ENCODE peak calls at places on chromosomes 1 and 21, in eight cellular contexts. Y, O, U, Z, W, D, S and T are unnamed samples.

GRCh38 chr21:46474365-46474764 is 15.7 kb downstream of the DIP2A start:
- DNase-seq in Y (no peak), O (no peak), U (no peak), Z (no peak), W (no peak), D (no peak), S (no peak), T (no peak)

GRCh38 chr1:21937034-21937371 is at the start of gene HSPG2:
- DNase-seq in Y (no peak), O (no peak), U (no peak), Z (no peak), W (no peak), D (no peak), S (no peak), T (no peak)

GRCh38 chr1:41918450-41919043 is at the start of gene HIVEP3:
- DNase-seq in Y (no peak), O (no peak), U (no peak), Z (no peak), W (peak), D (no peak), S (no peak), T (peak)

GRCh38 chr1:214341918-214342317 is 61.0 kb downstream of the SMYD2 start:
- DNase-seq in Y (no peak), O (no peak), U (no peak), Z (no peak), W (no peak), D (no peak), S (no peak), T (no peak)

GRCh38 chr1:60924964-60925798 is 157.2 kb upstream of the NFIA start:
- DNase-seq in Y (no peak), O (no peak), U (no peak), Z (peak), W (no peak), D (no peak), S (no peak), T (no peak)

GRCh38 chr1:67646145-67647035 is 38.6 kb upstream of the GADD45A start:
- DNase-seq in Y (no peak), O (peak), U (no peak), Z (peak), W (peak), D (peak), S (peak), T (no peak)

GRCh38 chr1:240806201-240806745 is 194.3 kb upstream of the GREM2 start:
- DNase-seq in Y (no peak), O (no peak), U (no peak), Z (no peak), W (no peak), D (no peak), S (peak), T (peak)

GRCh38 chr1:30744060-30744756 is 13.4 kb downstream of the LAPTM5 start:
- DNase-seq in Y (no peak), O (no peak), U (no peak), Z (no peak), W (no peak), D (no peak), S (peak), T (no peak)

GRCh38 chr1:33126411-33127000 is 45.6 kb downstream of the AZIN2 start:
- DNase-seq in Y (no peak), O (no peak), U (no peak), Z (no peak), W (no peak), D (no peak), S (no peak), T (no peak)

GRCh38 chr1:41908288-41908895 is 10.3 kb downstream of the HIVEP3 start:
- DNase-seq in Y (no peak), O (no peak), U (no peak), Z (no peak), W (no peak), D (no peak), S (no peak), T (no peak)

GRCh38 chr21:44780767-44781459 is 20.7 kb downstream of the UBE2G2 start:
- DNase-seq in Y (no peak), O (no peak), U (no peak), Z (no peak), W (no peak), D (no peak), S (no peak), T (no peak)

GRCh38 chr21:41367598-41368360 is 6.0 kb downstream of the MX2 start:
- DNase-seq in Y (no peak), O (no peak), U (no peak), Z (no peak), W (no peak), D (no peak), S (no peak), T (no peak)

GRCh38 chr1:114310771-114311251 is 157.1 kb upstream of the SYT6 start:
- DNase-seq in Y (no peak), O (peak), U (no peak), Z (no peak), W (no peak), D (peak), S (peak), T (no peak)

GRCh38 chr1:160971618-160972056 is 17.0 kb upstream of the ITLN2 start:
- DNase-seq in Y (no peak), O (no peak), U (no peak), Z (peak), W (no peak), D (no peak), S (no peak), T (no peak)

GRCh38 chr1:230073371-230074035 is 6.5 kb downstream of the GALNT2 start:
- DNase-seq in Y (no peak), O (no peak), U (no peak), Z (peak), W (peak), D (no peak), S (peak), T (peak)

GRCh38 chr1:208535518-208535917 is 291.3 kb upstream of the PLXNA2 start:
- DNase-seq in Y (no peak), O (no peak), U (no peak), Z (no peak), W (no peak), D (no peak), S (no peak), T (no peak)

GRCh38 chr21:40422851-40423635 is 423.9 kb downstream of the DSCAM start:
- DNase-seq in Y (no peak), O (no peak), U (no peak), Z (no peak), W (peak), D (no peak), S (no peak), T (no peak)

GRCh38 chr1:99869723-99870122 is 19.6 kb downstream of the AGL start:
- DNase-seq in Y (no peak), O (no peak), U (no peak), Z (no peak), W (no peak), D (no peak), S (no peak), T (no peak)

GRCh38 chr1:91282695-91283420 is 121.8 kb downstream of the HFM1 start:
- DNase-seq in Y (peak), O (peak), U (peak), Z (peak), W (peak), D (peak), S (peak), T (peak)

GRCh38 chr21:39051561-39051949 is 131.7 kb downstream of the PSMG1 start:
- DNase-seq in Y (no peak), O (no peak), U (no peak), Z (no peak), W (no peak), D (no peak), S (peak), T (no peak)

GRCh38 chr1:113934511-113935055 is 5.5 kb downstream of the HIPK1 start:
- DNase-seq in Y (no peak), O (no peak), U (no peak), Z (no peak), W (no peak), D (no peak), S (no peak), T (no peak)

GRCh38 chr1:59595774-59596173 is 219.0 kb upstream of the HOOK1 start:
- DNase-seq in Y (no peak), O (no peak), U (no peak), Z (no peak), W (no peak), D (no peak), S (peak), T (no peak)

GRCh38 chr1:240107058-240107684 is 15.5 kb downstream of the FMN2 start:
- DNase-seq in Y (no peak), O (no peak), U (no peak), Z (no peak), W (no peak), D (no peak), S (peak), T (no peak)

GRCh38 chr1:205943245-205943644 is at the start of gene SLC26A9:
- DNase-seq in Y (no peak), O (no peak), U (peak), Z (no peak), W (no peak), D (no peak), S (no peak), T (no peak)

GRCh38 chr1:91556556-91556955 is 55.9 kb downstream of the CDC7 start:
- DNase-seq in Y (no peak), O (no peak), U (no peak), Z (no peak), W (no peak), D (no peak), S (no peak), T (no peak)

GRCh38 chr1:114607223-114607622 is 25.8 kb upstream of the BCAS2 start:
- DNase-seq in Y (no peak), O (no peak), U (no peak), Z (no peak), W (no peak), D (no peak), S (no peak), T (no peak)

GRCh38 chr1:174068000-174068399 is 45.8 kb upstream of the RC3H1 start:
- DNase-seq in Y (no peak), O (no peak), U (no peak), Z (peak), W (no peak), D (no peak), S (peak), T (no peak)

GRCh38 chr1:207389728-207390464 is 64.2 kb upstream of the CR2 start:
- DNase-seq in Y (no peak), O (no peak), U (no peak), Z (no peak), W (no peak), D (no peak), S (peak), T (no peak)

GRCh38 chr1:92291372-92291999 is 7.3 kb downstream of the GLMN start:
- DNase-seq in Y (no peak), O (no peak), U (no peak), Z (peak), W (no peak), D (no peak), S (peak), T (peak)

GRCh38 chr1:8910331-8910730 is 31.8 kb upstream of the ENO1 start:
- DNase-seq in Y (no peak), O (no peak), U (no peak), Z (no peak), W (no peak), D (no peak), S (no peak), T (no peak)

GRCh38 chr1:230979389-230979716 is 459 bp downstream of the ARV1 start:
- DNase-seq in Y (no peak), O (no peak), U (no peak), Z (no peak), W (no peak), D (no peak), S (no peak), T (no peak)

GRCh38 chr1:156191292-156191954 is 2.5 kb upstream of the SLC25A44 start:
- DNase-seq in Y (no peak), O (no peak), U (no peak), Z (no peak), W (no peak), D (no peak), S (no peak), T (no peak)

GRCh38 chr1:156194300-156194652 is 372 bp downstream of the SLC25A44 start:
- DNase-seq in Y (no peak), O (no peak), U (no peak), Z (no peak), W (no peak), D (no peak), S (peak), T (no peak)

GRCh38 chr1:156193208-156193487 is 756 bp upstream of the SLC25A44 start:
- DNase-seq in Y (no peak), O (no peak), U (no peak), Z (no peak), W (no peak), D (no peak), S (no peak), T (no peak)

GRCh38 chr1:156195853-156196252 is 1.9 kb downstream of the SLC25A44 start:
- DNase-seq in Y (no peak), O (no peak), U (no peak), Z (no peak), W (no peak), D (no peak), S (no peak), T (no peak)

DNA sequence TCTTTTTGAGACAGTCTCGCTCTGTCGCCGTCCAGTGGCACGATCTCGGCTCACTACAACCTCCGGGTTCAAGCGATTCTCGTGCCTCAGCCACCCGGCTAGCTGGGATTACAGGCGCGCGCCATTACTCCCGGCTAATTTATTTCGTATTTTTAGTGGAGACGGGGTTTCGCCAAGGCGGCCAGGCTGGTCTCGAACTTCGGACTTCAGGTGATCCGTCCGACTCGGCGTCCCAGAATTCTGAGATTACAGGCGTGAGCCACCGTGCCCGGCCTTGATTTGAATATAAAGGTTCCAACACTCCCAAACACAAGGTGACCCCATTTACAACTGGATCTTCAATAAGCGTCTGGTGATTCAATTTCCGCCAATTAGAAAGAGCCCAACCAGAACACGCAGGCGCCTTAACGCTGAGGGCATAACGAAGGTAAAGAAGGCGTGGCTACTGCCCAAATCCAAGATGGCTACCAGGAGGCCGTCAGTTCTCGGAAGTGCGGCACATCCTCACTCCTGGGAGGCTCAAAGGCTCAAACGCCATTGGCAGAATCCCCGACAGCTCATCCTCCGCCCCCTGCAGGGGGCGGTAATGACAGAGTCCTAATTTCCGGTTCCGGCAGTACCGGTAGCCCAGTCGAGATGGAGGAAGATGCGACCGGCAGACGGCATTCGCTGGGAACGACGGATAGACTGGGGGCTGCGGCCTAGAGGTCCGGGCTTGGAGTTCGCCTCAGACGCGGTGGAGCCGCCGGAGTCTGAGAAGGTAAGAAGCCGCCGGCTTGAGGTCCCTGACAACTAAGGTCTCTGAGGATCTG is at the start of gene SLC25A44:
- DNase-seq in Y (peak), O (peak), U (peak), Z (peak), W (peak), D (peak), S (peak), T (peak)
- TF ChIP-seq POLR2A in Y (no peak), O (peak), U (no peak), Z (peak), W (peak), D (peak), S (peak), T (peak)

GRCh38 chr1:37156646-37157045 is 122.3 kb upstream of the GRIK3 start:
- DNase-seq in Y (no peak), O (no peak), U (no peak), Z (no peak), W (no peak), D (no peak), S (no peak), T (no peak)
- TF ChIP-seq POLR2A in Y (no peak), O (no peak), U (no peak), Z (no peak), W (no peak), D (no peak), S (no peak), T (no peak)

GRCh38 chr21:36815284-36815683 is 116.4 kb downstream of the SIM2 start:
- DNase-seq in Y (no peak), O (no peak), U (no peak), Z (no peak), W (no peak), D (no peak), S (no peak), T (no peak)
- TF ChIP-seq POLR2A in Y (no peak), O (no peak), U (no peak), Z (no peak), W (no peak), D (no peak), S (no peak), T (no peak)

GRCh38 chr1:12618661-12619395 is 818 bp upstream of the DHRS3 start:
- DNase-seq in Y (peak), O (peak), U (peak), Z (peak), W (peak), D (peak), S (peak), T (peak)
- TF ChIP-seq POLR2A in Y (no peak), O (no peak), U (no peak), Z (no peak), W (no peak), D (peak), S (no peak), T (no peak)

DNA sequence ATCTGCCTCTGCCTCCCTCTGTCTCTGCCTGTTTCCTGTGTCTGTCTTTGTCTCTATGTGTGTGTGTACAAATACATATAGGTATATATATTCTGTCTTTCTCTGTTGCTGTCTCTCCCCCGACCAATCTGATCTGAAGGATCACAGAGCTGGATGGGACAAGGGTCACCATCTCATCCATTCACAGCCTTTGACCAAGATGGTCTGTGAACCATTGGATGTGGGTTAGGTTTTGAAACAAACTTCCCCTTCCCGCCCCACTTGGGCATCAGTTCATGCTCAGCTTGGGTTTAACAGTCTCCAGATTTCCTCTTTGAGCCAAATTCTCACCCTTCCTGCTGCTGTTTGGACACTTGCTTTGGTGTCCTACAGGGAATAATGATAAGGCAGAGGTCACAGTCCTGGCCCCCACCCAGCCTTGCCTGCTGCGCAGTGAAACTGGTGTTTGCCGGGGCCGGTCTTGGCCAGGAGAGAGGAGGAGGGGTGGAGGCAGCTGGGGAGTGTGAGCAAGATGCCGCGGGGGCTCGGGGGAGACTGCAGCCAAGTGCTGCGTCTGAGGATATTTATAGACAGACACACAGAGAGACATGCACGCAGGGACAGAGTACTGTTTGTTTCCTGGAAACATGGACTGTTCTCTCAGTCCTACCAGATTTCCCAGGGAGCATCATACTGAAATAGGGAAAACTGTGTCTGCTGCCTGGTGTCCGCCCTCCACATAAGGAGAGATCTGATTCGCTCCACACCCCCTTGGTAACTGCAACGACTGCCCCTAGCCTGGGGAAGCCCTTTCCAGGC is 27.0 kb upstream of the BTG2 start:
- DNase-seq in Y (peak), O (peak), U (peak), Z (no peak), W (peak), D (peak), S (peak), T (no peak)
- TF ChIP-seq POLR2A in Y (no peak), O (peak), U (no peak), Z (no peak), W (peak), D (peak), S (peak), T (no peak)

GRCh38 chr1:54764132-54764921 is at the start of gene PARS2:
- DNase-seq in Y (peak), O (peak), U (peak), Z (peak), W (peak), D (peak), S (peak), T (peak)
- TF ChIP-seq POLR2A in Y (peak), O (peak), U (no peak), Z (peak), W (peak), D (peak), S (peak), T (peak)

GRCh38 chr1:186375152-186375928 is at the start of the genes ODR4 and TPR:
- DNase-seq in Y (peak), O (peak), U (peak), Z (peak), W (peak), D (peak), S (peak), T (peak)
- TF ChIP-seq POLR2A in Y (peak), O (peak), U (no peak), Z (peak), W (peak), D (peak), S (peak), T (peak)

GRCh38 chr1:182029379-182030331 is 31.9 kb downstream of the ZNF648 start:
- DNase-seq in Y (peak), O (peak), U (peak), Z (peak), W (peak), D (peak), S (peak), T (peak)
- TF ChIP-seq POLR2A in Y (no peak), O (peak), U (no peak), Z (peak), W (peak), D (peak), S (no peak), T (peak)

GRCh38 chr1:46303872-46304326 is 401 bp downstream of the UQCRH start:
- DNase-seq in Y (no peak), O (no peak), U (no peak), Z (peak), W (no peak), D (no peak), S (no peak), T (no peak)

GRCh38 chr1:46300673-46301405 is 2.6 kb downstream of the LRRC41 start:
- DNase-seq in Y (no peak), O (no peak), U (no peak), Z (no peak), W (peak), D (no peak), S (peak), T (no peak)

GRCh38 chr1:46301406-46302090 is 1.9 kb downstream of the LRRC41 start:
- DNase-seq in Y (no peak), O (peak), U (peak), Z (peak), W (no peak), D (peak), S (peak), T (no peak)

GRCh38 chr1:46302091-46303037 is 1.1 kb downstream of the LRRC41 start:
- DNase-seq in Y (no peak), O (peak), U (peak), Z (peak), W (peak), D (peak), S (peak), T (no peak)

DNA sequence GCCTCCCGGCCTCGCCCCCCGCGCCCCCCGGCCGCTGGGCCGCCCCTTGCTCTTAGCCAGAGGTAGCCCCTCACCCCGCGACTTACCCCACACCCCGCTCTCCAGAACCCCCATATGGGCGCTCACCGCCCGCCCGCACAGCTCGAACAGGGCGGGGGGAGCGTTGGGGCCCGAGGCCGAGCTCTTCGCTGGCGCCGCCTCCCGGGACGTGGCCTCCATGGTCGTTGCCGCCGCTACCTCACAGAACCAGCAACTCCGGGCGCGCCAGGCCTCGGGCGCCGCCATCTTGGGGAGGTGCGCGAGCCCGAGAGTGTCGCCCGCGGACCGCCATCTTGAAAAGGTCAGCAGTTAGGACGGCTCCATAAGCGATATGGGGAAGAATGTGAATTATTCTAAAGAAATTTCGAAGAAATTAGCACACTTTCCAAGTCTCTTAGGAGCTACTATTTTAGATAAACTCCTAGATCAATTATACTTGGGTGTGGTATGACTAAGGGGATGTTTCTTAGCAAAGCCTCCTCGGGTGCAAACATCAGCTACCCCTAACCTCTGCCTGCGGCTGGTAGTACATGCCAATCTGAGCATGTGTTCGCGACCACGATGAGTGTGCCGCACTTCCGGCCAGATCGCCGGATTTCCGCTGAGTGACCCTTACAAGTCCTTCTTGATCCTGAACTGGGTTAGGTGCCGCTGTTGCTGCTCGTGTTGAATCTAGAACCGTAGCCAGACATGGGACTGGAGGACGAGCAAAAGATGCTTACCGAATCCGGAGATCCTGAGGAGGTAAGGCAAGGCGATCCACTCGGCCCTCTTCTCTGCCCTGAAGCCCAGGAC is at the start of the genes LRRC41 and UQCRH:
- DNase-seq in Y (peak), O (peak), U (peak), Z (peak), W (peak), D (peak), S (peak), T (peak)
- TF ChIP-seq POLR2A in Y (peak), O (peak), U (no peak), Z (peak), W (peak), D (peak), S (peak), T (peak)